ENCODE peak calls at places on chromosomes 7 and 10, in seven cellular contexts. Z is neural progenitor cell; C is A172; P is IMR-90; T is stimulated activated CD4-positive, alpha-beta T cell treated with anti-CD3 and anti-CD28 coated beads, Interleukin-15, amount 100 ng/mL, for 24 hours; U is Ammon's horn; H is DMS 273 treated with DMSO at 0.1 percent for 48 hours. G is an unnamed sample.

GRCh38 chr10:22321831-22322662 is 1.1 kb downstream of the BMI1 start:
- DNase-seq in P (no peak), U (no peak), H (no peak), C (peak), T (peak), Z (peak), G (peak)

GRCh38 chr10:17428616-17429097 is 25.7 kb downstream of the ST8SIA6 start:
- DNase-seq in H (no peak), Z (no peak), P (no peak), T (peak), C (no peak), U (no peak), G (no peak)

GRCh38 chr7:117251687-117252086 is 71.2 kb downstream of the WNT2 start:
- DNase-seq in H (no peak), Z (no peak), U (peak), T (no peak), P (peak), C (no peak), G (no peak)

GRCh38 chr7:111074071-111074771 is 16.7 kb upstream of the LRRN3 start:
- DNase-seq in U (no peak), P (no peak), T (no peak), C (no peak), Z (no peak), H (no peak), G (no peak)

GRCh38 chr7:45036801-45037200 is 36.8 kb downstream of the CCM2 start:
- DNase-seq in U (no peak), H (no peak), P (no peak), T (peak), C (no peak), Z (no peak), G (no peak)

GRCh38 chr10:78298835-78299234 is 265.2 kb downstream of the RPS24 start:
- DNase-seq in Z (no peak), U (no peak), T (no peak), H (no peak), P (no peak), C (no peak), G (no peak)

GRCh38 chr10:133400624-133401424 is 6.9 kb downstream of the MTG1 start:
- DNase-seq in C (no peak), U (no peak), H (no peak), P (no peak), Z (no peak), T (no peak), G (no peak)

GRCh38 chr7:117682681-117683385 is 190.4 kb downstream of the CTTNBP2 start:
- DNase-seq in U (no peak), H (no peak), P (peak), Z (no peak), C (peak), T (no peak), G (peak)

GRCh38 chr10:76255241-76255640 is 823.8 kb downstream of the LRMDA start:
- DNase-seq in T (no peak), C (peak), U (no peak), H (no peak), Z (no peak), P (no peak), G (no peak)

GRCh38 chr7:113379746-113380145 is 261.4 kb upstream of the SMIM30 start:
- DNase-seq in U (no peak), C (no peak), H (no peak), Z (no peak), P (no peak), T (no peak), G (no peak)

GRCh38 chr7:159175792-159176191 is 31.1 kb upstream of the VIPR2 start:
- DNase-seq in C (no peak), T (no peak), U (no peak), Z (no peak), H (no peak), P (no peak), G (no peak)

GRCh38 chr7:22251906-22252495 is 105.0 kb downstream of the RAPGEF5 start:
- DNase-seq in U (no peak), T (no peak), C (no peak), H (no peak), Z (peak), P (no peak), G (no peak)

GRCh38 chr10:1041514-1041913 is 7.4 kb downstream of the IDI1 start:
- DNase-seq in H (no peak), P (no peak), T (no peak), C (no peak), Z (no peak), U (no peak), G (no peak)

GRCh38 chr7:68691261-68692216 is 906.7 kb upstream of the AUTS2 start:
- DNase-seq in Z (no peak), P (peak), U (no peak), C (peak), T (no peak), H (no peak), G (no peak)

GRCh38 chr7:108109216-108109908 is 20.8 kb downstream of the LAMB4 start:
- DNase-seq in H (peak), C (no peak), P (no peak), U (peak), Z (peak), T (peak), G (peak)

GRCh38 chr7:21104124-21104500 is 317.4 kb upstream of the SP8 start:
- DNase-seq in H (no peak), P (no peak), U (no peak), C (no peak), T (no peak), Z (no peak), G (no peak)

GRCh38 chr10:21207852-21208646 is 310.9 kb upstream of the NEBL start:
- DNase-seq in H (no peak), U (no peak), P (no peak), C (no peak), Z (no peak), T (no peak), G (no peak)

GRCh38 chr7:1713502-1714484 is 43.7 kb downstream of the ELFN1 start:
- DNase-seq in T (no peak), C (no peak), U (no peak), H (no peak), Z (peak), P (no peak), G (peak)

GRCh38 chr7:3754488-3755365 is 453.7 kb downstream of the SDK1 start:
- DNase-seq in C (no peak), T (no peak), U (peak), P (peak), Z (peak), H (peak), G (peak)

GRCh38 chr10:14712991-14713422 is 61.7 kb downstream of the FAM107B start:
- DNase-seq in U (no peak), C (no peak), T (no peak), P (peak), Z (no peak), H (no peak), G (no peak)

GRCh38 chr10:3226960-3227724 is 54.6 kb upstream of the PITRM1 start:
- DNase-seq in C (peak), U (no peak), T (no peak), H (no peak), Z (no peak), P (peak), G (no peak)

GRCh38 chr7:25725483-25725882 is 426.5 kb upstream of the NFE2L3 start:
- DNase-seq in Z (no peak), C (no peak), T (no peak), P (peak), U (no peak), H (no peak), G (no peak)

GRCh38 chr7:47534322-47535032 is 47.4 kb downstream of the TNS3 start:
- DNase-seq in Z (peak), T (no peak), U (no peak), C (peak), H (no peak), P (no peak), G (peak)

GRCh38 chr7:117665393-117665792 is 185.6 kb downstream of the CFTR start:
- DNase-seq in P (peak), C (peak), H (no peak), U (no peak), T (no peak), Z (no peak), G (no peak)

GRCh38 chr10:73044378-73045285 is 52.0 kb downstream of the P4HA1 start:
- DNase-seq in U (no peak), Z (no peak), P (peak), C (peak), H (no peak), T (no peak), G (no peak)

GRCh38 chr7:32142649-32143048 is 72.4 kb upstream of the PDE1C start:
- DNase-seq in P (peak), U (no peak), T (no peak), C (peak), H (no peak), Z (no peak), G (no peak)

GRCh38 chr10:111429288-111430028 is 352.6 kb downstream of the ADRA2A start:
- DNase-seq in P (no peak), T (no peak), H (no peak), Z (no peak), U (no peak), C (no peak), G (no peak)

GRCh38 chr7:45229130-45229920 is 71.7 kb downstream of the RAMP3 start:
- DNase-seq in P (no peak), H (no peak), T (no peak), Z (no peak), C (no peak), U (no peak), G (no peak)

GRCh38 chr10:21042536-21042935 is 145.4 kb upstream of the NEBL start:
- DNase-seq in P (no peak), C (no peak), T (no peak), H (no peak), U (no peak), Z (no peak), G (no peak)

GRCh38 chr7:158237672-158238335 is 349.8 kb downstream of the PTPRN2 start:
- DNase-seq in P (no peak), H (no peak), T (no peak), C (no peak), U (no peak), Z (no peak), G (no peak)

GRCh38 chr7:73671857-73672445 is 4.3 kb downstream of the VPS37D start:
- DNase-seq in U (no peak), H (no peak), C (no peak), P (no peak), T (no peak), Z (no peak), G (no peak)

GRCh38 chr10:127743205-127743604 is 6.2 kb downstream of the FOXI2 start:
- DNase-seq in H (no peak), Z (no peak), T (no peak), U (no peak), C (no peak), P (no peak), G (no peak)

GRCh38 chr7:150332852-150333635 is 8.4 kb downstream of the RARRES2 start:
- DNase-seq in H (no peak), P (no peak), C (no peak), Z (no peak), U (no peak), T (no peak), G (no peak)

GRCh38 chr7:50446542-50446960 is 3.6 kb downstream of the FIGNL1 start:
- DNase-seq in P (peak), C (peak), T (peak), H (no peak), Z (no peak), U (no peak), G (no peak)

GRCh38 chr7:82444220-82445049 is 858 bp upstream of the CACNA2D1 start:
- DNase-seq in H (peak), C (no peak), T (no peak), Z (peak), U (no peak), P (no peak), G (peak)

GRCh38 chr7:80833289-80834104 is 85.4 kb downstream of the SEMA3C start:
- DNase-seq in P (peak), U (no peak), Z (no peak), T (no peak), H (no peak), C (peak), G (no peak)

GRCh38 chr7:3688842-3689241 is 387.8 kb downstream of the SDK1 start:
- DNase-seq in Z (no peak), C (no peak), H (no peak), P (no peak), T (no peak), U (no peak), G (no peak)

GRCh38 chr7:458511-459245 is 61.0 kb downstream of the PDGFA start:
- DNase-seq in P (no peak), T (no peak), H (no peak), C (no peak), U (no peak), Z (no peak), G (no peak)

GRCh38 chr10:53690556-53691240 is 918.1 kb upstream of the MBL2 start:
- DNase-seq in T (no peak), H (no peak), C (no peak), P (no peak), Z (no peak), U (no peak), G (no peak)

G was measured in iPS-NIHi11.